ENCODE peak calls at places on chromosome 20, in four cellular contexts. R, N, U and I are unnamed samples.

GRCh38 chr20:24773168-24773567 is 175.9 kb upstream of the CST7 start:
- DNase-seq in R (no peak), N (no peak), U (no peak), I (no peak)

GRCh38 chr20:34516874-34517542 is 786 bp downstream of the DYNLRB1 start:
- DNase-seq in R (no peak), N (peak), U (no peak), I (peak)

GRCh38 chr20:2692036-2692885 is at the start of gene EBF4:
- DNase-seq in R (peak), N (peak), U (peak), I (peak)

GRCh38 chr20:44384423-44385027 is 29.0 kb downstream of the HNF4A start:
- DNase-seq in R (peak), N (peak), U (peak), I (peak)

GRCh38 chr20:4726710-4727391 is 5.1 kb downstream of the PRND start:
- DNase-seq in R (peak), N (no peak), U (no peak), I (no peak)

GRCh38 chr20:24984963-24985640 is 7.4 kb downstream of the APMAP start:
- DNase-seq in R (no peak), N (no peak), U (no peak), I (no peak)

GRCh38 chr20:5668529-5668868 is 81.7 kb upstream of the SHLD1 start:
- DNase-seq in R (no peak), N (no peak), U (no peak), I (no peak)

GRCh38 chr20:41572010-41572572 is 46.1 kb downstream of the CHD6 start:
- DNase-seq in R (no peak), N (no peak), U (no peak), I (no peak)

GRCh38 chr20:18715564-18715963 is 98.0 kb upstream of the SCP2D1 start:
- DNase-seq in R (no peak), N (no peak), U (no peak), I (no peak)

GRCh38 chr20:6074145-6074561 is 20.3 kb upstream of the LRRN4 start:
- DNase-seq in R (no peak), N (peak), U (no peak), I (no peak)

GRCh38 chr20:12660918-12661317 is 347.9 kb upstream of the SPTLC3 start:
- DNase-seq in R (no peak), N (peak), U (no peak), I (no peak)

GRCh38 chr20:483791-484644 is 21.7 kb upstream of the TBC1D20 start:
- DNase-seq in R (no peak), N (no peak), U (peak), I (no peak)

GRCh38 chr20:37914672-37915433 is 11.9 kb downstream of the VSTM2L start:
- DNase-seq in R (peak), N (peak), U (no peak), I (no peak)
- H3K27ac ChIP-seq in R (no peak), N (no peak), U (no peak), I (no peak)

DNA sequence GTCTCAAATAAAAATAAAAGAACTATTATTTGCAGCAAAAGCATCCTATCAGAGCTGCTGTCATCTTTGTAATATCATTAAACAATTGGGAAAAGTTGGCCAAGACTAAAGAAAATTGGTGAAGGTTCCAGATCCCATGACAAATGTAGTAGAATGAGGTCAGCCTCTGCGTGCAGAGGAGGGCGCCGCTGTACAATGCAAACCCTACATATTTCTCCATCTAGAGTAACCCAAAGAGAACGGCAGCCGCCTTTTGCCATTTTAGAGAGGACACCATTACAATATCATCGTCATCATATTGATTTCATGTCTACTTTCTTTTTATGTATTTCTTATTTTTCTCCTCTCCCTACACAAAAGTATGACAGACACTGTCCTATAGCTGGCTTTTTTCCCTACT is 59.5 kb downstream of the ZMYND8 start:
- DNase-seq in R (no peak), N (no peak), U (no peak), I (peak)
- TF ChIP-seq CTCF in R (no peak), N (peak), U (no peak), I (peak)

DNA sequence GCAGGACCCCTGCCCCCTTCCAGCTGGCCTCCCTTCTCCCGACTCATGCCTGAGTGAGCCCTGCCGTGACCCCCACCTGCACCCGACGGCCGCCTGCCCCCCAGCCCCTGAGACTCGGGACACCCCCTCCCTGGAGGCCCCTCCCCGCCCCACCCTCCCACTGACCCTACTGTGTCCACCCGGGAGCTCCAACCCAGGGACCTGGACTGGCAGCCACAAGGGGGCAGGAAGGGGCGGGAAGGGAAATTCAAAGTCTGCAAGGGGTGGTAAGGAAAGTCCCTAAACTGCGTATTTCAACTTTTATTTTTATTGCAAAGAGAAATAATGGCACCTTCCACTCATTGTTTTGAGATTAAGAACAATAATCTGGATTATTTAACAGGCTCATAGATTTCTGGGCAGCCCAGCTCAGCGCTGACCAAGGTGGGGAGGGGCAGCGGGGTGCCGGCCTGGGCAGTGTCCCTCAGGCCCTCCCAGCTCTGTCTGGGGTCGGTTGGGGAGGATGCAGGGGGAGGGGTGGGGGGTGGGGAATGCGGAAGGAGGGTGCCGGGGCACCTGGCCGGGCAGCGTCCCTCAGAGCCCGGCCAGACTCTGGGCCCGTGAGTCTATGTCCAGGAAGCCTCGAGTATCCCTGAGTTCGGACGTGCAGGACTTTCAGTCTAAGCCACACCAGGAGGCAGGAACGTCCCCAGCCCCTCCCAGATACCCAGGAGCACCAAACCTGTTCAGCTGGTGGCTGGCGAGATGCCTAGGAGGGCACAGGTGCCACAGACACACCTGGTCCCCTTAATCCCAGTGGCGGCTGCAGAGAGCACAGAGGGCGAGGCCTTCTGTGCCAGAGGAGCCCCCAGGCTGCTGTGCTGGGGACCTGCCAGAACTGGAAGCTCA is 1.3 kb upstream of the PTK6 start:
- DNase-seq in R (peak), N (no peak), U (no peak), I (no peak)
- H3K4me3 ChIP-seq in R (peak), N (peak), U (no peak), I (peak)

GRCh38 chr20:50802289-50802688 is 7.4 kb downstream of the BCAS4 start:
- DNase-seq in R (no peak), N (no peak), U (no peak), I (no peak)

GRCh38 chr20:50804453-50805348 is 9.8 kb downstream of the BCAS4 start:
- DNase-seq in R (no peak), N (no peak), U (no peak), I (no peak)

GRCh38 chr20:50805349-50805684 is 10.5 kb downstream of the BCAS4 start:
- DNase-seq in R (no peak), N (no peak), U (no peak), I (no peak)

GRCh38 chr20:50810063-50810462 is 15.2 kb downstream of the BCAS4 start:
- DNase-seq in R (no peak), N (no peak), U (no peak), I (no peak)

GRCh38 chr20:50806126-50806768 is 11.4 kb downstream of the BCAS4 start:
- DNase-seq in R (no peak), N (no peak), U (no peak), I (no peak)
- H3K27ac ChIP-seq in R (no peak), N (no peak), U (no peak), I (no peak)